ENCODE peak calls at places on chromosomes 5 and 9, in four cellular contexts. Y, N, P and F are unnamed samples.

GRCh38 chr9:70114898-70115297 is 71.2 kb downstream of the MAMDC2 start:
- DNase-seq in Y (no peak), P (no peak), N (no peak), F (no peak)

GRCh38 chr9:4905135-4905490 is 80.0 kb upstream of the JAK2 start:
- DNase-seq in Y (no peak), N (no peak), P (no peak), F (no peak)

GRCh38 chr5:133429046-133429445 is 183.3 kb downstream of the FSTL4 start:
- DNase-seq in N (no peak), P (no peak), Y (no peak), F (no peak)

GRCh38 chr5:157459715-157460599 is at the start of gene NIPAL4:
- DNase-seq in P (no peak), Y (no peak), N (no peak), F (peak; percentile 33)

GRCh38 chr9:69809304-69809863 is 11.2 kb upstream of the CFAP95 start:
- DNase-seq in N (peak; percentile 19), P (no peak), Y (peak; percentile 21), F (peak; percentile 16)

GRCh38 chr5:149794338-149795023 is 64.4 kb downstream of the PPARGC1B start:
- DNase-seq in Y (no peak), P (no peak), N (no peak), F (no peak)

GRCh38 chr5:150513375-150514309 is 5.7 kb downstream of the NDST1 start:
- DNase-seq in N (no peak), Y (no peak), P (no peak), F (no peak)

GRCh38 chr9:14358523-14358922 is 44.6 kb upstream of the NFIB start:
- DNase-seq in P (no peak), N (no peak), Y (peak; percentile 21), F (peak; percentile 47)

GRCh38 chr5:132221781-132222648 is 5.6 kb downstream of the P4HA2 start:
- DNase-seq in N (no peak), Y (peak; percentile 87), P (no peak), F (no peak)

GRCh38 chr9:129027685-129028191 is 393 bp downstream of the SH3GLB2 start:
- DNase-seq in N (no peak), Y (no peak), P (peak; percentile 31), F (peak; percentile 28)

GRCh38 chr5:158698768-158699167 is 400.9 kb downstream of the EBF1 start:
- DNase-seq in Y (no peak), P (no peak), N (no peak), F (no peak)

GRCh38 chr5:151924564-151925395 is at the start of gene GLRA1:
- DNase-seq in Y (peak; percentile 31), P (peak; percentile 83), N (peak; percentile 41), F (peak; percentile 38)

GRCh38 chr5:158679221-158679641 is 420.5 kb downstream of the EBF1 start:
- DNase-seq in P (no peak), N (no peak), Y (no peak), F (no peak)

GRCh38 chr9:79694676-79695400 is 123.1 kb downstream of the TLE4 start:
- DNase-seq in Y (peak; percentile 92), N (peak; percentile 39), P (peak; percentile 38), F (peak; percentile 90)

GRCh38 chr9:123431581-123431980 is 75.6 kb downstream of the CRB2 start:
- DNase-seq in Y (no peak), N (no peak), P (no peak), F (no peak)

GRCh38 chr5:95900383-95900958 is 61.2 kb downstream of the ELL2 start:
- DNase-seq in Y (peak; percentile 88), N (no peak), P (no peak), F (peak; percentile 61)

GRCh38 chr5:40603378-40603777 is 76.3 kb upstream of the PTGER4 start:
- DNase-seq in P (no peak), Y (peak; percentile 58), N (no peak), F (no peak)

GRCh38 chr5:55714339-55714738 is 2.2 kb upstream of the SLC38A9 start:
- DNase-seq in N (no peak), P (no peak), Y (no peak), F (no peak)

GRCh38 chr9:95137587-95138145 is 179.8 kb downstream of the FANCC start:
- DNase-seq in Y (no peak), P (no peak), N (no peak), F (no peak)

GRCh38 chr9:130448035-130448624 is 3.4 kb downstream of the ASS1 start:
- DNase-seq in N (no peak), Y (peak; percentile 57), P (no peak), F (peak; percentile 30)

GRCh38 chr9:98852961-98853360 is 45.5 kb downstream of the GALNT12 start:
- DNase-seq in P (no peak), Y (no peak), N (no peak), F (no peak)

GRCh38 chr9:98851730-98852462 is 44.4 kb downstream of the GALNT12 start:
- DNase-seq in N (no peak), P (no peak), Y (peak; percentile 49), F (no peak)

GRCh38 chr9:98855592-98855991 is 48.1 kb downstream of the GALNT12 start:
- DNase-seq in N (no peak), P (no peak), Y (no peak), F (no peak)

GRCh38 chr9:98852463-98852735 is 44.9 kb downstream of the GALNT12 start:
- DNase-seq in N (no peak), Y (no peak), P (no peak), F (no peak)

GRCh38 chr9:98854206-98854756 is 46.8 kb downstream of the GALNT12 start:
- DNase-seq in Y (peak; percentile 75), P (no peak), N (no peak), F (no peak)
- H3K23ac ChIP-seq in Y (no peak overlapping the region), P (no peak overlapping the region), N (no peak overlapping the region), F (no peak overlapping the region)

DNA sequence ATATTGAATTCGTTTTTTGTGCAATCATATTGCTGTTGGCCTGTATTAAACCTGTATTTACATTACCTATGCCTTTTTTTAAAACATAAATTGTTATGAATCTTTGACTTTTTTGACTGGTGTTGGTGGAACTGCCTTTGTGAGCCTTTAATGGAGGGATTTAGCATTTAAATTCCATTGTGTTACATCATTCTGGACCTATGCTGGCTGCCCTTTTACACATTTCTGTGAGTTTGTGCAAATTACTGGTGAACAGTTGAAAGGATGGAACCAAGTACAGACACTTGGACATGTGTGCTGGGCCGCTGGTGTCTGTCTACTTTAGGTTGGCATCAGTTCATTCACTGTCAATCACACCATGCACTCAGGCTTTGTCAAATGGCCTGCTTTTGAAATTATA is 3.4 kb downstream of the SNX18 start:
- DNase-seq in Y (no peak), N (no peak), P (no peak), F (peak; percentile 38)
- H3K4me3 ChIP-seq in Y (peak overlapping the region; percentile 92), N (no peak overlapping the region), P (no peak overlapping the region), F (peak overlapping the region; percentile 95)

GRCh38 chr5:140130949-140131733 is 5.4 kb downstream of the IGIP start:
- DNase-seq in N (no peak), P (no peak), Y (no peak), F (no peak)
- H3K23ac ChIP-seq in N (no peak overlapping the region), P (no peak overlapping the region), Y (peak overlapping the region; percentile 39), F (no peak overlapping the region)

GRCh38 chr9:16728128-16728505 is 142.4 kb downstream of the BNC2 start:
- DNase-seq in N (no peak), P (no peak), Y (peak; percentile 27), F (peak; percentile 25)
- H3K4me3 ChIP-seq in N (peak overlapping the region; percentile 73), P (no peak overlapping the region), Y (peak overlapping the region; percentile 62), F (no peak overlapping the region)

GRCh38 chr5:94618493-94619328 is at the start of the genes KIAA0825 and SLF1:
- DNase-seq in N (peak; percentile 63), P (peak; percentile 79), Y (peak; percentile 84), F (peak; percentile 92)
- H3K23ac ChIP-seq in N (no peak within 1 kb of the TSS), P (peak within 1 kb of the TSS; percentile 80), Y (peak within 1 kb of the TSS; percentile 37), F (no peak within 1 kb of the TSS)

DNA sequence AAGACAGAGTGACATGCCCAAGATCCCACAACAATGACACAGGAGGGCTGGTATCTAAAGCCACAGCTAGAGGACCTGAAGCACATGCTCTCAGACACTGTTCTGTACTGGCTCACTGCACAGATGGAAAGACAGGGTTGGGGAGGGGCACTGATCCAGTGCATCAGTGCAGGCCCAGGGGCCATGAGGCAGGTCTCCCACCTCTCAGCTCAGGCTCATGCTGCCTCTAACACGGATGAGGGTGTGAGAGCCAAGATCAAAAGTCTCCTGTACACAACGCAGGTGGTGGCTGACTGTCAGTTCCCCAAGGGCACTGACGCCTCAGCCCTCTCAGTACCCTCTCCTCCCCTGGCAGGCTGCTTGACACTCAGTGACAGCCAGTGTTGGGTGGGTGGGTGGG is 10.9 kb downstream of the RAPGEF1 start:
- DNase-seq in Y (no peak), N (no peak), P (no peak), F (no peak)
- H3K4me3 ChIP-seq in Y (no peak overlapping the region), N (no peak overlapping the region), P (no peak overlapping the region), F (no peak overlapping the region)

DNA sequence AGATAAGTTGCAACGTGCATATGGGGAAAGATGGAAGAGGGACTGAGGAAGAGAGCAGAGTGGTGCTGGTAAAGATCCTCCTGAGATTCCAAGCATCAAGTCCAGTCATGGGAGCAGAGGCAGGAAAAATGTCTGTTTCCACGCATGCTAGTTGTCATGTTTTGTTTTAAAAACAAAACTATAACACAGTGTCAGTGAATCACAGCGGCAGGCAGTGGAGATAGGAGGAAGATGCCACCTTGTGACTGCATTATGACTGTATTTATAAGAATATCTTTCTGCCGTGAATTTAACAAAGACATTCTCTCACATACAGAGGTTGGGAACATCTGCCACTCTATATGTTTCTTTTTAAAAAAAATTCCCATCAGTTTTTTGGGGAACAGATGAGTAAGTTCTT is 3.7 kb upstream of the SVEP1 start:
- DNase-seq in N (no peak), Y (peak; percentile 71), P (no peak), F (no peak)
- H3K23ac ChIP-seq in N (no peak overlapping the region), Y (peak overlapping the region; percentile 25), P (no peak overlapping the region), F (no peak overlapping the region)

GRCh38 chr5:72817076-72817476 is 615 bp downstream of the TNPO1 start:
- DNase-seq in N (no peak), Y (peak; percentile 88), P (no peak), F (peak; percentile 86)

GRCh38 chr5:72816297-72817075 is at the start of gene TNPO1:
- DNase-seq in P (peak; percentile 94), N (peak; percentile 84), Y (peak; percentile 90), F (peak; percentile 94)

GRCh38 chr5:72817639-72818266 is 1.3 kb downstream of the TNPO1 start:
- DNase-seq in Y (no peak), P (no peak), N (no peak), F (peak; percentile 38)

GRCh38 chr5:72821776-72822175 is 5.3 kb downstream of the TNPO1 start:
- DNase-seq in P (no peak), N (no peak), Y (no peak), F (no peak)

DNA sequence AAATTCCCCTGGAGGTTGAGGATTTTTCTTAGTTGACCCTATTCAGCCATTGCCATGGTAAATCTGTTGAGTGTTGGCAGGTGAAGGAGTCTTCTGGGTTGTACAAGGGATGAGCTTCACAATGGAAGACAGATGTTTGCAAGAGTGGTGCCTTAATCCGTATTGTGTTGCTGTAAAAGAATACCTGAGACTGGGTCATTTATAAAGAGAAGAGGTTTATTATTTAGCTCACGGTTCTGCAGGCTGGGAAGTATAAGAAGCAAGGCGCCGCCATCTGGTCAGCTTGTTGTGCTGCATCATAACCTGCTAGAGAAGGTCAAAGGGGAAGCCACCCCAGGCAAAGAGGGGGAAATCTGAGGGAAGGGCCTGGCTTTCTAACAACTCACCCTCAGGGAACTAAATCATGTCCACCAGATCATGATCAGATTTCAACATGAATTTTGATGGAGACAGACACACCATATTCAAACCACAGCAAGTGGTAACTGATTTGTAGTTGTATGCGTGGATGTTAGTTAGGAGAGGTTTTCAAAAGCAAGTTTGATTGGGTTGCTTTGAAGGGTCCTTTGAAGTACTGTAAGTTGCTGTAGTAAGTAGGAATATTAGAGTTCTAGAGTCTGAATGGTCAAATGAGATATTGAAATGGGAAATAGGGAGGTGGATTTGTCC is 2.5 kb downstream of the TNPO1 start:
- DNase-seq in P (peak; percentile 58), N (peak; percentile 31), Y (peak; percentile 48), F (peak; percentile 79)
- H3K4me3 ChIP-seq in P (no peak overlapping the region), N (no peak overlapping the region), Y (peak overlapping the region; percentile 37), F (no peak overlapping the region)